ENCODE peak calls at places on chromosomes 3 and 15, in four cellular contexts. One of them, this sample, is unnamed.

GRCh38 chr3:48514431-48515227 is 10.7 kb upstream of the SHISA5 start:
- DNase-seq in HepG2: no peak
- DNase-seq in GM12878: no peak
- DNase-seq in K562: no peak
- DNase-seq in this sample: no peak

GRCh38 chr15:53844634-53845033 is 85.2 kb upstream of the WDR72 start:
- DNase-seq in HepG2: no peak
- DNase-seq in GM12878: no peak
- DNase-seq in K562: no peak
- DNase-seq in this sample: no peak

GRCh38 chr3:52925405-52926313 is 28.3 kb upstream of the STIMATE start:
- DNase-seq in K562: no peak
- DNase-seq in HepG2: no peak
- DNase-seq in GM12878: no peak
- DNase-seq in this sample: peak

GRCh38 chr3:107981471-107982111 is 109.2 kb downstream of the CD47 start:
- DNase-seq in HepG2: no peak
- DNase-seq in GM12878: no peak
- DNase-seq in K562: no peak
- DNase-seq in this sample: no peak

GRCh38 chr15:50280271-50280670 is 14.7 kb upstream of the HDC start:
- DNase-seq in GM12878: no peak
- DNase-seq in K562: no peak
- DNase-seq in HepG2: no peak
- DNase-seq in this sample: no peak

GRCh38 chr3:11306815-11307589 is 34.8 kb downstream of the ATG7 start:
- DNase-seq in HepG2: no peak
- DNase-seq in K562: no peak
- DNase-seq in GM12878: no peak
- DNase-seq in this sample: no peak

GRCh38 chr3:123310741-123311140 is 109.0 kb downstream of the SEC22A start:
- DNase-seq in K562: no peak
- DNase-seq in GM12878: no peak
- DNase-seq in HepG2: no peak
- DNase-seq in this sample: no peak

GRCh38 chr15:37103475-37104071 is 3.2 kb upstream of the MEIS2 start:
- DNase-seq in K562: no peak
- DNase-seq in GM12878: no peak
- DNase-seq in HepG2: no peak
- DNase-seq in this sample: no peak

GRCh38 chr3:41418961-41419691 is 219.8 kb downstream of the CTNNB1 start:
- DNase-seq in HepG2: peak
- DNase-seq in K562: peak
- DNase-seq in GM12878: no peak
- DNase-seq in this sample: no peak

GRCh38 chr3:66487475-66487874 is 13.3 kb downstream of the LRIG1 start:
- DNase-seq in HepG2: no peak
- DNase-seq in GM12878: no peak
- DNase-seq in K562: no peak
- DNase-seq in this sample: no peak

GRCh38 chr3:179375091-179375999 is 27.8 kb downstream of the MFN1 start:
- DNase-seq in GM12878: no peak
- DNase-seq in HepG2: no peak
- DNase-seq in K562: peak
- DNase-seq in this sample: no peak

GRCh38 chr3:9778518-9779129 is 8.9 kb upstream of the CAMK1 start:
- DNase-seq in K562: no peak
- DNase-seq in GM12878: no peak
- DNase-seq in HepG2: no peak
- DNase-seq in this sample: no peak

GRCh38 chr3:27939940-27940339 is 217.8 kb upstream of the EOMES start:
- DNase-seq in GM12878: no peak
- DNase-seq in HepG2: peak
- DNase-seq in K562: no peak
- DNase-seq in this sample: no peak

GRCh38 chr15:79283252-79284048 is 928 bp downstream of the ANKRD34C start:
- DNase-seq in GM12878: no peak
- DNase-seq in HepG2: no peak
- DNase-seq in K562: peak
- DNase-seq in this sample: peak

GRCh38 chr15:58476525-58477162 is 44.9 kb downstream of the LIPC start:
- DNase-seq in K562: no peak
- DNase-seq in GM12878: no peak
- DNase-seq in HepG2: peak
- DNase-seq in this sample: no peak

DNA sequence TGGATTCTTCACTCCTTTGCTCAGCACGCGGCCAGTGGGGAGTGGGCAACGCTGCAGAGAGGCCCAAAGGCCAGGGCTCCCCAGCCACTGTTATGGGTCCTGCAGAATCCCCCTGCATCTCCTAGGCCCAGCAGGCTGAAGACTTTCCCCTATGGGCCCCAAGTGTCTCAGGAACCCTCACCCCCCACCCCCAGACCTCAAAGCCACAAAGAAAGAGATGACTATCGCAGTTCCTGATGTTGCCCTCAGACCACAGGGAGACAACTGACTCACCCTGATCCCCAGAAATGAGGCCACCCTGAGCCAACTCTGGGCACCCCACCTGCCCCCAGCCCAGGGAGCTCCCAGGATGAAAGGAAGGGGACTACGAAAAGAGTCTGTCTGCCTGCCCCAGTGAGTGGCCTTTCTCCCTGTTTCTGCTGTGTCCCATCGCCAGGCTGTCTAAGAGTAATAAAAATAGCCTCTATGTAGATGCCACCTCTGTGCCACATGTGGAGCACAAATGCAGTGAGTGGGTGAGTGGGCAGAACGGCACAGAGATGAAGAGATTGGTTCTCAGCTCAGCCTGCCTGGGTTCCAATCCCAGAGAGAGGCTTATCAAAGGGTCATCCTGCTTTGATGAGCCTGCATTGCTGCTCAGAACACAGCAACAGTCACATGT is 283.0 kb downstream of the UACA start:
- DNase-seq in GM12878: no peak
- DNase-seq in HepG2: no peak
- DNase-seq in K562: no peak
- DNase-seq in this sample: no peak
- TF ChIP-seq CHD2 in GM12878: no peak
- TF ChIP-seq CHD2 in HepG2: no peak
- TF ChIP-seq CHD2 in K562: no peak
- TF ChIP-seq CHD2 in this sample: no peak

GRCh38 chr15:33111051-33111451 is 83.5 kb downstream of the FMN1 start:
- DNase-seq in GM12878: no peak
- DNase-seq in K562: no peak
- DNase-seq in HepG2: no peak
- DNase-seq in this sample: no peak
- TF ChIP-seq NFIC in GM12878: no peak
- TF ChIP-seq NFIC in K562: no peak
- TF ChIP-seq NFIC in HepG2: no peak
- TF ChIP-seq NFIC in this sample: peak

GRCh38 chr15:48112242-48112641 is 8.5 kb upstream of the SLC24A5 start:
- DNase-seq in K562: no peak
- DNase-seq in HepG2: peak
- DNase-seq in GM12878: no peak
- DNase-seq in this sample: peak
- TF ChIP-seq TAF1 in K562: no peak
- TF ChIP-seq TAF1 in HepG2: no peak
- TF ChIP-seq TAF1 in GM12878: no peak
- TF ChIP-seq TAF1 in this sample: no peak

DNA sequence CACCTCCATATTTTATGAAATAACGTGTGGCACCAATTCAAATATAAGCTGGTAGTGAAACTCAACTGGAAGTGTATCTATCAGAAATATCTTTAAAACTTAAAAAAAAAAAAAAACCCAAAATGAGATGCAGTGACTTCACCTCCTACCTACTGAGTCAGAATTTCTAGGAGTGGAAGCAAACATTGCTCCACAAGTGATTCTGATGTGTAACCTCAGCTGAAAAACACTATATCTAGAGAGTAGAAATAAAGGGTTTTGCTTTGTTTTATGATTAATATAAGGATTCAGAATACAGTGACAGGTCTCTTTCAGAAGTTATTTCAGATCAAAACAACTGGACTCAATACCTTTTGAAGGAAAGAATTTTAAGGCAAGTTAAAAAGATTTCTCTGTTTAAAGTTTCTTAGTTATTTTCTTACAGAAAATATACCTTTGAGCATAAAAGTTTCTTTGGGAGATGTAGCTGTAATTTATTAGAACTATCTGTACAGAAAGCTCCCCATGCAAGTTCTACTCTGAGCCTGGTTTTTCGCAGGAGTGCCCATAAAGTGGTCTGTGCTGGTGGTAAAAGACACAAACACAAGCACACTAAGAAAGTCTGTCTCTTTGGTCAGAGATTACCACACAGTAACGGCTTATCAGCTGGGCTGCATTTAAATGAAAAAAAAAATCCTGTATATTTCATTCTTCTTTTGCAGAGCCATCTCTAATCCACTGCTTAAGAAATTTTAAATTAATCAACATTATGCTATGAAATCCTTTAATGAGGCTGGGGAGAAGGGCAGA is 59.9 kb upstream of the PPIB start:
- DNase-seq in HepG2: no peak
- DNase-seq in K562: peak
- DNase-seq in GM12878: no peak
- DNase-seq in this sample: no peak
- TF ChIP-seq CHD2 in HepG2: no peak
- TF ChIP-seq CHD2 in K562: no peak
- TF ChIP-seq CHD2 in GM12878: no peak
- TF ChIP-seq CHD2 in this sample: no peak

GRCh38 chr15:29039466-29040366 is 153.9 kb downstream of the APBA2 start:
- DNase-seq in K562: no peak
- DNase-seq in GM12878: peak
- DNase-seq in HepG2: no peak
- DNase-seq in this sample: no peak
- TF ChIP-seq NFIC in K562: no peak
- TF ChIP-seq NFIC in GM12878: no peak
- TF ChIP-seq NFIC in HepG2: no peak
- TF ChIP-seq NFIC in this sample: no peak

GRCh38 chr3:124438813-124439212 is 291.4 kb upstream of the UMPS start:
- DNase-seq in HepG2: no peak
- DNase-seq in K562: peak
- DNase-seq in GM12878: no peak
- DNase-seq in this sample: no peak
- TF ChIP-seq TAF1 in HepG2: no peak
- TF ChIP-seq TAF1 in K562: no peak
- TF ChIP-seq TAF1 in GM12878: no peak
- TF ChIP-seq TAF1 in this sample: no peak

DNA sequence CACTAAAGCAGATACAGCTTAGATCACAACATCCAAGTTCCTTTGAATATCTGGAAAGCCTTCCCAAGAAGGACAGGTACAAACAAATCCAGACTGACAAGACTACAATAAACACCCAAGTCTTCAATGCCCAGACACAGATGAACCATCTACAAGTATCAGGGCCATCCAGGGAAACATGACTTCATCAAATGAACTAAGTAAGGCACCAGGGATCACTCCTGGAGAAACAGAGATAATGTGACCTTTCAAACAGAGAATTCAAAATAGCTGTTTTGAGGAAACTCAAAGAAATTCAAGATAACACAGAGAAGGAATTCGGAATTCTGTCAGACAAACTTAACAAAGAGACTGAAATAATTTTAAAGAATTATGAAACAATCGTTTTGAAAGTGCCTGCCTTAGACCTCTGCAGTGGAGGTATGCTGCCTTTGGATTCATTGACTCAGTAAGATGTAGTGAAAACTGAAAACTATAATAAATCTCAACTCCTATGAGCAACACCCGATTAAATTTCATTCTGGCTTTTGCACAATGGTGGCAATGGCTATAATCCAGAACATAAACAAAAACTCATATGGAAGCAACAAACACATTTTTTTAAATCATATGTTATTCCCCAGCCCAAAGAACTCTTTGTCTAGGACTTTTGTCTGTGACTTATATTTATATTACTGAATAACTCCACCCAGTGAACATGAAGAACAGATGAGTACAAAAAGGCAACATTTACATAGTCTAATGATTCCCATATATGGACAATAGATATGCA is 12.6 kb upstream of the COL8A1 start:
- DNase-seq in K562: no peak
- DNase-seq in HepG2: no peak
- DNase-seq in GM12878: no peak
- DNase-seq in this sample: no peak
- TF ChIP-seq CHD2 in K562: no peak
- TF ChIP-seq CHD2 in HepG2: no peak
- TF ChIP-seq CHD2 in GM12878: no peak
- TF ChIP-seq CHD2 in this sample: no peak

GRCh38 chr3:69787436-69788168 is 48.3 kb downstream of the MITF start:
- DNase-seq in HepG2: no peak
- DNase-seq in K562: no peak
- DNase-seq in GM12878: no peak
- DNase-seq in this sample: no peak
- TF ChIP-seq NFIC in HepG2: no peak
- TF ChIP-seq NFIC in K562: no peak
- TF ChIP-seq NFIC in GM12878: no peak
- TF ChIP-seq NFIC in this sample: no peak

GRCh38 chr3:186109897-186110803 is 1.3 kb upstream of the ETV5 start:
- DNase-seq in HepG2: no peak
- DNase-seq in K562: peak
- DNase-seq in GM12878: no peak
- DNase-seq in this sample: peak
- TF ChIP-seq TAF1 in HepG2: no peak
- TF ChIP-seq TAF1 in K562: no peak
- TF ChIP-seq TAF1 in GM12878: no peak
- TF ChIP-seq TAF1 in this sample: no peak

GRCh38 chr3:55540579-55540978 is 53.5 kb upstream of the WNT5A start:
- DNase-seq in HepG2: no peak
- DNase-seq in GM12878: no peak
- DNase-seq in K562: no peak
- DNase-seq in this sample: no peak

GRCh38 chr3:55544219-55544618 is 57.1 kb upstream of the WNT5A start:
- DNase-seq in GM12878: no peak
- DNase-seq in HepG2: no peak
- DNase-seq in K562: no peak
- DNase-seq in this sample: no peak

GRCh38 chr3:55541456-55541855 is 54.4 kb upstream of the WNT5A start:
- DNase-seq in HepG2: no peak
- DNase-seq in K562: no peak
- DNase-seq in GM12878: no peak
- DNase-seq in this sample: no peak

GRCh38 chr3:55541016-55541415 is 53.9 kb upstream of the WNT5A start:
- DNase-seq in GM12878: no peak
- DNase-seq in HepG2: no peak
- DNase-seq in K562: no peak
- DNase-seq in this sample: no peak

DNA sequence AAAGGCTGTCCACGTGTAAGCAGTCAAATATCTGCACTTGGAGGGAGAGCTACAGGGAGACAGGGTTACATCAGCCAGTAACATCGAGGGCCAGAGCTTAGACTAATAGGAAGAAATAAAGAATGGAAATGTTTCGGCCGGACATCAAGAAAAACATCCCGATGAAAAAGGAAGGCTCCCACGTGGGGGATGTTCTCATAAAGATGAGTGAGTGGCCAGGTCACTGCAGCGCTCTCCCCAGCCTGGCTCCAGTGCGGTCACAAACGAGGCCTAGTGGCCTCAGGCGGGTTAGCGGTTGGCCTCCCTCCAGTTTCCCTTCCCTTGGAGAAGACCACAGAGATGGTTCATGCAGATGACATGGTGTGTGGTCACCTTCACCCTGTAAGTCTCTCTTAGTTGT is 56.1 kb upstream of the WNT5A start:
- DNase-seq in GM12878: no peak
- DNase-seq in K562: no peak
- DNase-seq in HepG2: no peak
- DNase-seq in this sample: no peak
- TF ChIP-seq CHD2 in GM12878: no peak
- TF ChIP-seq CHD2 in K562: no peak
- TF ChIP-seq CHD2 in HepG2: no peak
- TF ChIP-seq CHD2 in this sample: no peak

This sample was measured in SK-N-SH.